ENCODE peak calls at places on chromosomes 4 and X, in six cellular contexts. One of them, this sample, is unnamed.

GRCh38 chr4:177182156-177182555 is 127.5 kb upstream of the NEIL3 start:
- DNase-seq in AG10803: peak; percentile 95
- DNase-seq in A673: no peak
- DNase-seq in WTC11: no peak
- DNase-seq in fibroblast of mammary gland: peak; percentile 61
- DNase-seq in colonic mucosa: no peak
- DNase-seq in this sample: peak; percentile 21

GRCh38 chr4:81207793-81208192 is 7.2 kb downstream of the PRKG2 start:
- DNase-seq in AG10803: peak; percentile 98
- DNase-seq in fibroblast of mammary gland: peak; percentile 90
- DNase-seq in A673: no peak
- DNase-seq in WTC11: no peak
- DNase-seq in colonic mucosa: no peak
- DNase-seq in this sample: peak; percentile 38

GRCh38 chrX:31931225-31931624 is 859.4 kb upstream of the FTHL17 start:
- DNase-seq in fibroblast of mammary gland: peak; percentile 23
- DNase-seq in colonic mucosa: no peak
- DNase-seq in AG10803: no peak
- DNase-seq in A673: peak; percentile 46
- DNase-seq in WTC11: no peak
- DNase-seq in this sample: no peak

GRCh38 chrX:93868289-93868985 is 194.4 kb downstream of the FAM133A start:
- DNase-seq in AG10803: no peak
- DNase-seq in fibroblast of mammary gland: no peak
- DNase-seq in A673: no peak
- DNase-seq in WTC11: no peak
- DNase-seq in colonic mucosa: no peak
- DNase-seq in this sample: no peak

GRCh38 chrX:39777623-39778025 is 320.1 kb downstream of the BCOR start:
- DNase-seq in colonic mucosa: no peak
- DNase-seq in WTC11: no peak
- DNase-seq in AG10803: no peak
- DNase-seq in A673: no peak
- DNase-seq in fibroblast of mammary gland: no peak
- DNase-seq in this sample: no peak

GRCh38 chrX:790780-791360 is 160.3 kb downstream of the SHOX start:
- DNase-seq in AG10803: no peak
- DNase-seq in WTC11: no peak
- DNase-seq in fibroblast of mammary gland: no peak
- DNase-seq in A673: no peak
- DNase-seq in colonic mucosa: no peak
- DNase-seq in this sample: no peak

GRCh38 chrX:18886344-18887161 is 97.4 kb downstream of the PHKA2 start:
- DNase-seq in AG10803: peak; percentile 41
- DNase-seq in fibroblast of mammary gland: peak; percentile 58
- DNase-seq in colonic mucosa: peak; percentile 85
- DNase-seq in WTC11: peak; percentile 48
- DNase-seq in A673: peak; percentile 78
- DNase-seq in this sample: peak; percentile 13

GRCh38 chrX:43644124-43644701 is 11.9 kb upstream of the MAOA start:
- DNase-seq in fibroblast of mammary gland: peak; percentile 90
- DNase-seq in colonic mucosa: no peak
- DNase-seq in AG10803: peak; percentile 46
- DNase-seq in A673: peak; percentile 34
- DNase-seq in WTC11: no peak
- DNase-seq in this sample: no peak

GRCh38 chr4:115883862-115884261 is 770.4 kb upstream of the NDST4 start:
- DNase-seq in A673: peak; percentile 90
- DNase-seq in WTC11: no peak
- DNase-seq in fibroblast of mammary gland: no peak
- DNase-seq in AG10803: no peak
- DNase-seq in colonic mucosa: no peak
- DNase-seq in this sample: no peak

DNA sequence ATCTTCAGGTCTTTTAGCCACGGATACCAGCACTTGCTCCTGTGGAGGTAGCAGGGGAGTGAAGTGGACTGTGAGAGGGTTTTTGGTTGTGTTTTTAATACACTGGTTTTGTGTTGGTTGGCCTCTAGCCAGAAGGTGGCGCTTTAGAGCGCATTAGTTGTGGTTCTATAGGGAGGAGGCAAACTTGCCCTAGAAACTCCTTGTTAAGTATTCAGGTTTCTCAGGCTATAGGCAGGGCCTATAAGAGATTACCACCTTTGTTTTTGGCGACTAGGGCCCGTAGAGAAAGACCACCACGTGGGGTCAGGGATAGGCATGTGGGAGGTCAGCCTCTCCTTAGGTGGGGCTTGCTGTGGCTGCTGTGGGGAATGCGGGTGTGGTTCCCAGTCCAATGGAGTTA is 221.6 kb upstream of the SPANXN4 start:
- DNase-seq in A673: peak; percentile 8
- DNase-seq in WTC11: no peak
- DNase-seq in fibroblast of mammary gland: no peak
- DNase-seq in AG10803: no peak
- DNase-seq in colonic mucosa: peak; percentile 22
- DNase-seq in this sample: no peak
- TF ChIP-seq CTCF in A673: peak; percentile 39
- TF ChIP-seq CTCF in WTC11: no peak
- TF ChIP-seq CTCF in fibroblast of mammary gland: no peak
- TF ChIP-seq CTCF in AG10803: no peak
- TF ChIP-seq CTCF in colonic mucosa: no peak
- TF ChIP-seq CTCF in this sample: no peak

GRCh38 chrX:131366387-131366786 is 77.3 kb upstream of the IGSF1 start:
- DNase-seq in A673: peak; percentile 3
- DNase-seq in fibroblast of mammary gland: no peak
- DNase-seq in AG10803: no peak
- DNase-seq in WTC11: no peak
- DNase-seq in colonic mucosa: no peak
- DNase-seq in this sample: no peak
- TF ChIP-seq CTCF in A673: peak; percentile 22
- TF ChIP-seq CTCF in fibroblast of mammary gland: no peak
- TF ChIP-seq CTCF in AG10803: no peak
- TF ChIP-seq CTCF in WTC11: no peak
- TF ChIP-seq CTCF in colonic mucosa: no peak
- TF ChIP-seq CTCF in this sample: no peak

DNA sequence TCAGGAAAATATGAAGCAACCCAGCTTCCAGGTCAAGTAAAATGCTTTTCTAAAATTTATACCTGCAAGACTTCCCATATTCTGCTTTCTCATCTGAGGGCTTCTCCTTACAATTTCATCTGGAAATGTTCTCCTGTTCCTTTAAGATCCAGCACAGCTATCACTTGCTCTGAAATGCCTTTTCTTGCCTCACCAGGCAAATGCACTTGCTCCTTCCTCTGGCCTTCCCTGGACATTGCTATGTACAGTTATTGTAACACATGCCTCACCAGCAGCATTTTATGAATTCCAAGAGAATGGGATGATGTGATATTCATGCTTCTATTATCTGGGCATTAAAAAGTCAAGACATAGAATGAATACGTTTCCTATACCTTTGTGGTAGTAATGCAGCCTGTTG is 842.1 kb upstream of the INTU start:
- DNase-seq in AG10803: peak; percentile 66
- DNase-seq in colonic mucosa: no peak
- DNase-seq in WTC11: no peak
- DNase-seq in A673: no peak
- DNase-seq in fibroblast of mammary gland: no peak
- DNase-seq in this sample: peak; percentile 28
- TF ChIP-seq CTCF in AG10803: peak; percentile 39
- TF ChIP-seq CTCF in colonic mucosa: no peak
- TF ChIP-seq CTCF in WTC11: no peak
- TF ChIP-seq CTCF in A673: no peak
- TF ChIP-seq CTCF in fibroblast of mammary gland: no peak
- TF ChIP-seq CTCF in this sample: no peak

GRCh38 chr4:153297116-153297515 is 47.4 kb upstream of the MND1 start:
- DNase-seq in colonic mucosa: no peak
- DNase-seq in A673: no peak
- DNase-seq in fibroblast of mammary gland: no peak
- DNase-seq in AG10803: no peak
- DNase-seq in WTC11: no peak
- DNase-seq in this sample: no peak

GRCh38 chr4:153294631-153295030 is 49.9 kb upstream of the MND1 start:
- DNase-seq in A673: no peak
- DNase-seq in AG10803: peak; percentile 62
- DNase-seq in fibroblast of mammary gland: no peak
- DNase-seq in WTC11: no peak
- DNase-seq in colonic mucosa: no peak
- DNase-seq in this sample: no peak

GRCh38 chr4:153296424-153296823 is 48.1 kb upstream of the MND1 start:
- DNase-seq in A673: peak; percentile 19
- DNase-seq in WTC11: peak; percentile 17
- DNase-seq in fibroblast of mammary gland: peak; percentile 40
- DNase-seq in AG10803: peak; percentile 90
- DNase-seq in colonic mucosa: peak; percentile 34
- DNase-seq in this sample: peak; percentile 61

GRCh38 chr4:153293675-153294057 is 50.8 kb upstream of the MND1 start:
- DNase-seq in WTC11: no peak
- DNase-seq in AG10803: no peak
- DNase-seq in A673: no peak
- DNase-seq in fibroblast of mammary gland: no peak
- DNase-seq in colonic mucosa: no peak
- DNase-seq in this sample: no peak

DNA sequence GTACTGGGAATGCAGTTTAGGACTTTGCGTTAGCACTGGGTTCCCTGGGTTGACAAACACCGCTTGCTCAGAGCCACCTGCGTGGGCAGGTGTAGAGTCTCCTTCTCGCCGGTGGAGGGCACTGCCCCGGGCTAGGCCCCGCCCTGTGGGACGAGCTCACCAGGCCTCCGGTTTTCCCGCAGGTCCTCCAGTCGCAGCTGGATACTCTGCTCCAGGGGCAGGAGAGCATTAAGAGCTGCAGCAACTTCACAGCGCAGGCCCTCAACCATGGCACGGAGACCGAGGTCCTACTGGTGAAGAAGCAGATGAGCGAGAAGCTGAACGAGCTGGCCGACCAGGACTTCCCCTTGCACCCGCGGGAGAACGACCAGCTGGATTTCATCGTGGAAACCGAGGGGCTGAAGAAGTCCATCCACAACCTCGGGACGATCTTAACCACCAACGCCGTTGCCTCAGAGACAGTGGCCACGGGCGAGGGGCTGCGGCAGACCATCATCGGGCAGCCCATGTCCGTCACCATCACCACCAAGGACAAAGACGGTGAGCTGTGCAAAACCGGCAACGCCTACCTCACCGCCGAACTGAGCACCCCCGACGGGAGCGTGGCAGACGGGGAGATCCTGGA is 49.2 kb upstream of the MND1 start:
- DNase-seq in AG10803: no peak
- DNase-seq in WTC11: peak; percentile 18
- DNase-seq in A673: no peak
- DNase-seq in fibroblast of mammary gland: no peak
- DNase-seq in colonic mucosa: no peak
- DNase-seq in this sample: no peak
- TF ChIP-seq CTCF in AG10803: no peak
- TF ChIP-seq CTCF in WTC11: no peak
- TF ChIP-seq CTCF in A673: no peak
- TF ChIP-seq CTCF in fibroblast of mammary gland: no peak
- TF ChIP-seq CTCF in colonic mucosa: no peak
- TF ChIP-seq CTCF in this sample: no peak

DNA sequence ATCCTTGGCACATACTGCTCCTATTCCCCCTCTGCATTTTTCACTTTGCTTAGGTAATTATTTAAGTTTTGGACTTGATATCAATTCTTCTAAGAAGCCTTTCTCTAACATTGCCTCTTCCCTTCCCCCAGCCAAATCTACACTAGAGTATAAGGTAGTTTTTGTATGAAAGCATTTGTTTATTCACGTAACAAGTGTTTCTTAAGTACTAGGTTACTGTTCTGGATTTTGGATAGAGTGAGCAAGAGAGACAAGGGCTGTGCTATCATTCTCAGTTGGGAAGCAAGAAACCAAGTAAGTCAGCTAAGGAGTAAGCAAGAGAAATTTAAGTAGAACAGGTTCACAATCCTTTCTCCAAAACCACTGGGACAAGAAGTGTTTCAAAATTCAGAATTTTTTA is 55.9 kb upstream of the HHIP start:
- DNase-seq in colonic mucosa: no peak
- DNase-seq in fibroblast of mammary gland: no peak
- DNase-seq in AG10803: no peak
- DNase-seq in A673: no peak
- DNase-seq in WTC11: no peak
- DNase-seq in this sample: no peak
- TF ChIP-seq CTCF in colonic mucosa: no peak
- TF ChIP-seq CTCF in fibroblast of mammary gland: no peak
- TF ChIP-seq CTCF in AG10803: no peak
- TF ChIP-seq CTCF in A673: no peak
- TF ChIP-seq CTCF in WTC11: no peak
- TF ChIP-seq CTCF in this sample: no peak

GRCh38 chr4:140637836-140638235 is 69.1 kb upstream of the UCP1 start:
- DNase-seq in fibroblast of mammary gland: peak; percentile 37
- DNase-seq in colonic mucosa: peak; percentile 48
- DNase-seq in A673: peak; percentile 59
- DNase-seq in WTC11: peak; percentile 45
- DNase-seq in AG10803: peak; percentile 10
- DNase-seq in this sample: peak; percentile 25
- TF ChIP-seq CTCF in fibroblast of mammary gland: peak; percentile 48
- TF ChIP-seq CTCF in colonic mucosa: peak; percentile 57
- TF ChIP-seq CTCF in A673: peak; percentile 77
- TF ChIP-seq CTCF in WTC11: peak; percentile 23
- TF ChIP-seq CTCF in AG10803: peak; percentile 49
- TF ChIP-seq CTCF in this sample: peak; percentile 74

GRCh38 chrX:127490000-127490399 is 562.2 kb downstream of the ACTRT1 start:
- DNase-seq in AG10803: no peak
- DNase-seq in A673: no peak
- DNase-seq in WTC11: no peak
- DNase-seq in fibroblast of mammary gland: no peak
- DNase-seq in colonic mucosa: no peak
- DNase-seq in this sample: no peak
- TF ChIP-seq CTCF in AG10803: no peak
- TF ChIP-seq CTCF in A673: no peak
- TF ChIP-seq CTCF in WTC11: no peak
- TF ChIP-seq CTCF in fibroblast of mammary gland: no peak
- TF ChIP-seq CTCF in colonic mucosa: no peak
- TF ChIP-seq CTCF in this sample: no peak

DNA sequence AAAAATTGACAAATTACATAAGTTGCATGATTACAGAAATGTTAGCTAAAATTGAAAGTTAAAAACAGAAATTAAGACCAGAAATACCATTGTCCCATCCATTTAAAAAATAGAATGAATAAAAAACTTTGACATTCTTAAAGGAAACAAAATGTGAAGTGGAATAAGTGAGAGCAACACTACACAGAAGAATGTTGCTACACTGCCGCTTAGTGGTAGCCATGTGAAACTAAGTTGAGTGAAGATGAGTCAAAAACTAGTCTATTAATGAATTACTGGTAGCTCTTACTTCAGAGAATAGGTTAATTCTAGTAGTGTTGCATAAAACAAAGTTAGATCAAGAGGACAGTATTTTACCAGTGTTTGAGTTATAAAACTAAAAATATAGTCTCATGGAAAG is 571.0 kb upstream of the KLHL4 start:
- DNase-seq in fibroblast of mammary gland: peak; percentile 31
- DNase-seq in WTC11: peak; percentile 17
- DNase-seq in A673: peak; percentile 28
- DNase-seq in AG10803: no peak
- DNase-seq in colonic mucosa: no peak
- DNase-seq in this sample: no peak
- TF ChIP-seq CTCF in fibroblast of mammary gland: peak; percentile 77
- TF ChIP-seq CTCF in WTC11: peak; percentile 18
- TF ChIP-seq CTCF in A673: peak; percentile 71
- TF ChIP-seq CTCF in AG10803: peak; percentile 33
- TF ChIP-seq CTCF in colonic mucosa: peak; percentile 42
- TF ChIP-seq CTCF in this sample: peak; percentile 59

GRCh38 chr4:71130827-71131603 is 137.6 kb downstream of the DCK start:
- DNase-seq in AG10803: peak; percentile 76
- DNase-seq in fibroblast of mammary gland: peak; percentile 80
- DNase-seq in A673: peak; percentile 3
- DNase-seq in WTC11: no peak
- DNase-seq in colonic mucosa: no peak
- DNase-seq in this sample: peak; percentile 85
- TF ChIP-seq CTCF in AG10803: peak; percentile 51
- TF ChIP-seq CTCF in fibroblast of mammary gland: peak; percentile 30
- TF ChIP-seq CTCF in A673: no peak
- TF ChIP-seq CTCF in WTC11: no peak
- TF ChIP-seq CTCF in colonic mucosa: no peak
- TF ChIP-seq CTCF in this sample: peak; percentile 55